ENCODE peak calls at places on chromosome 12, in six cellular contexts. Y, K, V, X, J and N are unnamed samples.

GRCh38 chr12:84502907-84503787 is 409.5 kb downstream of the SLC6A15 start:
- DNase-seq in Y (peak), V (no peak), J (no peak), K (peak), X (peak), N (peak)

GRCh38 chr12:102043928-102044327 is 17.9 kb downstream of the WASHC3 start:
- DNase-seq in X (no peak), K (no peak), Y (no peak), J (no peak), V (no peak), N (no peak)

GRCh38 chr12:31732926-31733548 is 4.2 kb upstream of the AMN1 start:
- DNase-seq in Y (peak), K (no peak), J (no peak), X (peak), V (no peak), N (no peak)

GRCh38 chr12:114869091-114869834 is 185.3 kb upstream of the TBX3 start:
- DNase-seq in K (no peak), Y (peak), X (peak), V (no peak), J (no peak), N (no peak)

GRCh38 chr12:65152012-65152411 is 17.4 kb upstream of the LEMD3 start:
- DNase-seq in K (no peak), J (no peak), X (no peak), V (no peak), Y (no peak), N (no peak)

GRCh38 chr12:28063355-28063885 is 90.9 kb upstream of the PTHLH start:
- DNase-seq in V (no peak), J (no peak), K (no peak), X (no peak), Y (no peak), N (no peak)

GRCh38 chr12:67025543-67026114 is 243.5 kb upstream of the CAND1 start:
- DNase-seq in J (no peak), Y (peak), X (peak), V (peak), K (peak), N (peak)

GRCh38 chr12:104309446-104309993 is 6.0 kb downstream of the EID3 start:
- DNase-seq in V (no peak), J (no peak), X (no peak), K (no peak), Y (no peak), N (no peak)

GRCh38 chr12:76883151-76883550 is 4.3 kb upstream of the CSRP2 start:
- DNase-seq in V (no peak), J (no peak), K (no peak), X (peak), Y (no peak), N (no peak)

GRCh38 chr12:72278894-72279293 is 6.7 kb downstream of the TRHDE start:
- DNase-seq in J (no peak), X (no peak), Y (no peak), K (no peak), V (no peak), N (no peak)

GRCh38 chr12:60834372-60834771 is 1238.5 kb downstream of the SLC16A7 start:
- DNase-seq in V (no peak), X (no peak), K (no peak), Y (no peak), J (no peak), N (no peak)

GRCh38 chr12:46617167-46617566 is 208.6 kb downstream of the SLC38A4 start:
- DNase-seq in X (no peak), K (peak), J (no peak), Y (no peak), V (no peak), N (no peak)

GRCh38 chr12:12720637-12721250 is 3.6 kb downstream of the CDKN1B start:
- DNase-seq in Y (no peak), V (no peak), J (no peak), K (no peak), X (peak), N (no peak)

GRCh38 chr12:92294676-92295440 is 149.2 kb upstream of the BTG1 start:
- DNase-seq in K (no peak), Y (no peak), X (no peak), J (no peak), V (no peak), N (no peak)

GRCh38 chr12:63814146-63814774 is 30.2 kb upstream of the SRGAP1 start:
- DNase-seq in Y (no peak), V (no peak), K (no peak), J (no peak), X (peak), N (no peak)

GRCh38 chr12:57626111-57626928 is 6.7 kb downstream of the B4GALNT1 start:
- DNase-seq in J (no peak), K (no peak), V (no peak), Y (no peak), X (no peak), N (no peak)

GRCh38 chr12:54701940-54702592 is 53.9 kb upstream of the DCD start:
- DNase-seq in Y (peak), X (peak), V (no peak), J (no peak), K (no peak), N (no peak)

GRCh38 chr12:89984846-89985245 is 276.2 kb upstream of the ATP2B1 start:
- DNase-seq in J (no peak), V (no peak), X (no peak), K (no peak), Y (no peak), N (no peak)

GRCh38 chr12:11771356-11771755 is 121.9 kb downstream of the ETV6 start:
- DNase-seq in X (peak), J (no peak), V (no peak), K (no peak), Y (no peak), N (no peak)

GRCh38 chr12:112422531-112422930 is 3.8 kb downstream of the PTPN11 start:
- DNase-seq in X (no peak), Y (peak), V (no peak), K (peak), J (no peak), N (no peak)

GRCh38 chr12:106145539-106146447 is 7.0 kb upstream of the NUAK1 start:
- DNase-seq in Y (no peak), X (no peak), J (peak), V (peak), K (peak), N (peak)

GRCh38 chr12:112314981-112315380 is 67.2 kb downstream of the HECTD4 start:
- DNase-seq in V (no peak), Y (no peak), K (no peak), J (no peak), X (peak), N (no peak)

GRCh38 chr12:67826946-67827719 is 162.1 kb upstream of the IFNG-AS1 start:
- DNase-seq in K (no peak), Y (peak), J (no peak), V (no peak), X (no peak), N (peak)

GRCh38 chr12:105955608-105955931 is 183.2 kb downstream of the NUAK1 start:
- DNase-seq in K (no peak), V (no peak), Y (no peak), J (no peak), X (no peak), N (no peak)

GRCh38 chr12:5954661-5955060 is 9.6 kb upstream of the ANO2 start:
- DNase-seq in K (no peak), J (no peak), X (no peak), Y (no peak), V (no peak), N (no peak)

GRCh38 chr12:53073881-53074280 is 5.3 kb downstream of the SPRYD3 start:
- DNase-seq in X (no peak), V (no peak), Y (no peak), K (no peak), J (no peak), N (no peak)

GRCh38 chr12:78157199-78157598 is 326.5 kb downstream of the NAV3 start:
- DNase-seq in X (no peak), Y (no peak), J (no peak), V (no peak), K (no peak), N (no peak)

GRCh38 chr12:106359620-106360399 is 2.3 kb downstream of the POLR3B start:
- DNase-seq in V (no peak), J (no peak), K (no peak), X (no peak), Y (peak), N (no peak)

DNA sequence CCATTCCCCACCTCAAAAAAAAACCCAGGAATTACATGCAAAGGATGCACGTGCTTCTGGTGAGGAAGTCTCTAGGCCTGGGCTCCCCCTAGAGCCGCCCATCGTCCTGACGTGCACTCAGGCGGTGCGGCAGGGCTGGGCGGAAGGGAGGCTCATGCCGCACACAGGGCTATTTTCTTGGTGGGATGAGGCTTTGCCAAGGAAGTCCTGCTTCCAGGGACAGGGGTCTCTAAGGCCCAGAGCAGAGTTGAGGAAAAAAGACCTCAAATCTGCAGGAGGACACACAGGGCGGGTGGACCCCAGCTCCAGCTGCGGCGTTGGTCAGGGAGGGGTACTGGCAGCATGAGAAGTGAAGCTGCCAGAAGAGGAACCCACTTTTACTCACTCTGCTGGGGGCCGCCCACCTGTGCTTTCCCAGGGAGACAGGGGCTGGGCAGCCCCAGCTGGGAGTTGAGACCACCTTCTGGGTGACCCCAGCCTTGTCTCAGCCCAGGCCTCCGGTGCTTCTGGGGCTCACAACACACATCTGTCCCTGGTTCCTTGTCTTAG is 4.2 kb downstream of the RHOF start:
- DNase-seq in Y (no peak), V (peak), J (no peak), X (no peak), K (no peak), N (no peak)
- TF ChIP-seq CTCF in Y (no peak), V (no peak), J (no peak), X (no peak), K (no peak), N (no peak)

DNA sequence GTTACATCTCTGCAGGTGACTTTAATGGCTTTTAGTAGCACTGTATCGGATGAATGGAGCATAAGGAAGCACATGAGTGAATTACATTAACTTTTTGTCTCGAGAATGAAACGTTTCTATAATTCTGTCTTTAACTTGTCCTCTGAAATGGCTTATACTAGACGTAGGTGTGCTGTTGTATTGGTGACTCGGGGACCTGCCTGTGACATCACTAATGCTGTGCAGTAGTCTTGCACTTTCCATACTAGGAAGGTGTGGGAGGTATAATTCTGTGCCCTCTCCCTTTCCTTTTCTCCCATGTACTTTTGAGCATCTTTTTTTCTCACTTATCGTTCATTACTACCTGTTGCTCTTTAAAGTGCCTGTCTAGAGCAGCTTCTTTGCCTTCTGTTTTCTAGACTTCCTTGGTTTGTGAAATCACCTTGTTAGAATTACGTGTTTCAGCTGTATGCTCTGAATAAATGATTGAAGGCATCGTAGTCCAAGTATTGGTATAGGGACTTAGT is 1.2 kb downstream of the NEDD1 start:
- DNase-seq in Y (no peak), J (no peak), X (no peak), V (no peak), K (no peak), N (no peak)
- TF ChIP-seq CTCF in Y (no peak), J (no peak), X (no peak), V (no peak), K (no peak), N (no peak)

DNA sequence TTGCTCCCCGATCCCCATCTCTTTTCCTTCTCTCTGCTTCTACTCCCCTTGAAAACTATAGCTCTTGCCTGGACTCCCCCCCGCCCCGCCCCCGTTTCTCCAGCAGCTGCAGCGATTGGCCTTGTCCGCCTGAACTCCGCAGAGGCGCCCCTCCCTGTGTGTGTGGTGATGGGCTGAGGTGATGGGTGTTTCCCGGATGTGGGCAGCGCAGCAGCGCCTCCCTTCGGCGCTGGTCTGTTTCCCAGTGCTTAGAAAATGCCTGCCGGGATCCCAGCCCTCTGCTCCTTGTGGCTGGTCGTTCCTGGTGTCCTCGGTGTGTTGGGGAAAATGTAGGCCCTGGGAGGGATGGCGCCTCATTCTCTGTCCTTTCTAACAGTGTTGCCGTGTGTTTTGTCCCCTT is 43.3 kb downstream of the GALNT8 start:
- DNase-seq in Y (peak), K (peak), J (no peak), X (no peak), V (no peak), N (peak)
- TF ChIP-seq CTCF in Y (peak), K (peak), J (no peak), X (no peak), V (no peak), N (no peak)

DNA sequence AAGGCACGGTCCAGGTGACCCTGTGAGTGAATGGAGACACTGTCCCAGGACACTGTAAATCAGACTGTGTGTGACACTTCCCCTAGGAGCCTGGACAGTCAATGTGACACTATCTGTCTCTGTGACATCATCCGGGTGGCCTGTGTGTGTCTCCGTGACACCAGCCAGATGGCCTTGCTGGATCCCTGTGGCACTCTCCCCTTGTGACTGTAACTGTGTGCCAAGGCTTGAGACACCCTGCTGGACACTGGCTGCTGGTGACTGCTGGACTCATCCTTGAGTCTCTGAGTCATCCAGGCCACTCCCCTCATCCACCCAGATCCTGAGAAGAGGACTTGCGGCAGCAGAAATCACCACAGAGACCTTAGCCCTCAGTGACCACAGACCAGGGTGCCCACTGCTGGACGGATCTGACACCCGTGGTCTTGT is 51.6 kb downstream of the MVK start:
- DNase-seq in Y (peak), X (peak), K (peak), V (no peak), J (no peak), N (peak)
- TF ChIP-seq CTCF in Y (no peak), X (no peak), K (no peak), V (no peak), J (no peak), N (no peak)

DNA sequence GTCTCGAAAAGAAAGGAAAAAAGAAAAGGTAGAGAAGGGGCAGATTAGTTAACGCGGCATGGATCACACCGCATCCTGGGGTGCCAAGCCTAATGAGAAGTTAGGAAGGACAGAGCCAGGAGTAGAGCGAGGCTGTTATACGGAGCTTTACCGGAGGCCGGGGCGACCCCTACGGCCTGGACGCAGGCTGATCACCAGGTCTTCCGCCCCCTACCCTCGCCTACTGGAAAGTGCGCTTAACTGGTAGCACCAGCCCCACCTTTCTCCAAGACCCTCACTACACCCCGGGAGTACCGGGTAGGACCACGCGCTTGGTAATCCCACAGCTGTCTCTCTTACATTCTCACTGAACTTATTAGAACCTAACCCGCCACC is 33.8 kb downstream of the WBP11 start:
- DNase-seq in J (peak), V (no peak), K (peak), Y (peak), X (peak), N (peak)
- TF ChIP-seq CTCF in J (no peak), V (no peak), K (no peak), Y (no peak), X (peak), N (no peak)

GRCh38 chr12:22229652-22230279 is 104.7 kb downstream of the ST8SIA1 start:
- DNase-seq in X (peak), Y (no peak), K (no peak), J (no peak), V (no peak), N (no peak)

GRCh38 chr12:22231078-22231477 is 103.4 kb downstream of the ST8SIA1 start:
- DNase-seq in K (no peak), Y (no peak), X (no peak), V (no peak), J (no peak), N (no peak)

GRCh38 chr12:22234561-22234960 is 99.9 kb downstream of the ST8SIA1 start:
- DNase-seq in V (no peak), K (no peak), X (peak), J (no peak), Y (no peak), N (no peak)

GRCh38 chr12:22230280-22230794 is 104.2 kb downstream of the ST8SIA1 start:
- DNase-seq in X (peak), K (no peak), J (no peak), Y (no peak), V (no peak), N (no peak)

DNA sequence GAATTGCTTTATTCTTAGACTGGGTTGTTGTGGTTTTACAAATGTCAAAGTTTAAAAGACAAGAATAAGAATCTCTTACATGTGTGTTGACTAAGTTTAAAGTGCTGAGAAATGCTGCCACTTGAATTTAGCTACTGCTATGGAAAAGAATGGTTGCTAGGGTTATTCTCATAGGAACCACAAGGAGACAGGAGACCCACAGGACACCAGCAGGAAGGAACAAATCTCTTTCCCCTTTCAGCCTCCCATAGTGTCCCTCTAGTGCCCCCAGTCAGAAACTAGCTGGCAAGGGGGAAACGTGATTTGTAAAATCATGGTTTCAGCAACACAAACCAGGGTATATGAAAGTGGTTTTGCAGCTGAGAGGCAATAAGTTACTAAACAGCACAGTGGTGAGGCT is 102.7 kb downstream of the ST8SIA1 start:
- DNase-seq in K (no peak), X (peak), V (no peak), J (no peak), Y (no peak), N (no peak)
- TF ChIP-seq CTCF in K (no peak), X (peak), V (no peak), J (no peak), Y (no peak), N (no peak)

GRCh38 chr12:96989916-96990315 is 82.9 kb downstream of the NEDD1 start:
- DNase-seq in Y (peak), X (peak), J (no peak), V (no peak), K (no peak), N (no peak)

GRCh38 chr12:96985515-96986362 is 78.7 kb downstream of the NEDD1 start:
- DNase-seq in J (peak), X (no peak), Y (peak), K (peak), V (peak), N (no peak)

GRCh38 chr12:96988919-96989318 is 81.9 kb downstream of the NEDD1 start:
- DNase-seq in X (no peak), J (no peak), V (no peak), Y (no peak), K (no peak), N (no peak)

GRCh38 chr12:96982671-96983070 is 75.6 kb downstream of the NEDD1 start:
- DNase-seq in K (no peak), X (no peak), J (no peak), Y (no peak), V (no peak), N (no peak)

GRCh38 chr12:96986883-96987523 is 79.9 kb downstream of the NEDD1 start:
- DNase-seq in J (no peak), K (no peak), Y (peak), V (no peak), X (peak), N (no peak)
- TF ChIP-seq CTCF in J (no peak), K (peak), Y (peak), V (peak), X (peak), N (peak)

DNA sequence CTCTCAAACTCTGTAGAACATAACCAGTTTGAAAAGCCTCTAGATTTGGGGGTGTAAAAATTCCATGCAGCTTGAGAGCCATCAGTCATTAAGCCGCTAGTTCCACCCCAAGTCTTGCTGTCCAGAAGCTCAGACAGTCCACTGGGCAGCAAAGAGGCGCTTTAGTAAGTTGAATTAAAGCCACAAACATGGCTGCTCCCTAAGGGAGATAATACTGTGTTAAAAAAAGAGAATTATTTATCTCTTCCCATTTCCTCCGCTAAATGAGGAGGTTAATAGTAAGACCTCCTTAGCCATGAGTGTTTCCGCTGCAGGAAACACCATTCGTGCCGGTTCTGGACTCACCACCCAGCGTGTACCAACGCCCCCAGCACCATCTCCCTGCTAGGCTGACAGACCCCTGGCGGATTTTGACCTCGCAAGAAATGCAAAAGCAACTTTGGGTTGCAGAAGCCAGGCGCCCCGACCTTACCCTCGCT is 539 bp downstream of the TM7SF3 start:
- DNase-seq in K (peak), Y (peak), X (peak), J (no peak), V (no peak), N (peak)
- TF ChIP-seq CTCF in K (no peak), Y (no peak), X (no peak), J (no peak), V (no peak), N (no peak)